ENCODE peak calls at places on chromosomes 1 and 21, in eight cellular contexts. G, O, N, Z, X, D, M and Q are unnamed samples.

GRCh38 chr1:165501975-165502358 is 41.8 kb upstream of the LRRC52 start:
- DNase-seq in O (no peak), Z (no peak), G (no peak), M (no peak), N (no peak), X (no peak), D (no peak), Q (no peak)

GRCh38 chr1:228830185-228830953 is 95.1 kb downstream of the RHOU start:
- DNase-seq in G (no peak), O (no peak), D (no peak), M (no peak), Z (peak), X (peak), N (no peak), Q (no peak)

GRCh38 chr1:56566994-56567393 is 12.4 kb downstream of the PLPP3 start:
- DNase-seq in Z (no peak), M (no peak), N (no peak), X (no peak), O (no peak), D (no peak), G (no peak), Q (no peak)

GRCh38 chr1:205306929-205307566 is 14.5 kb downstream of the NUAK2 start:
- DNase-seq in G (no peak), Z (no peak), M (no peak), D (no peak), X (no peak), N (no peak), O (no peak), Q (no peak)

GRCh38 chr21:36693144-36694040 is 5.5 kb upstream of the SIM2 start:
- DNase-seq in Z (no peak), M (no peak), X (no peak), D (no peak), O (no peak), G (no peak), N (no peak), Q (no peak)

GRCh38 chr1:4725416-4725815 is 71.0 kb downstream of the AJAP1 start:
- DNase-seq in X (no peak), Z (no peak), D (no peak), O (no peak), N (no peak), M (no peak), G (no peak), Q (no peak)

GRCh38 chr1:59045137-59045536 is 251.8 kb upstream of the FGGY start:
- DNase-seq in Z (no peak), G (no peak), O (no peak), N (no peak), X (no peak), M (no peak), D (no peak), Q (no peak)

GRCh38 chr1:60872690-60873089 is 209.7 kb upstream of the NFIA start:
- DNase-seq in Z (no peak), N (peak), O (no peak), G (no peak), M (no peak), D (no peak), X (no peak), Q (no peak)

GRCh38 chr21:36994501-36995189 is 11.9 kb upstream of the RIPPLY3 start:
- DNase-seq in Z (no peak), M (no peak), N (no peak), X (no peak), G (no peak), D (no peak), O (peak), Q (no peak)

GRCh38 chr1:245177071-245177900 is 22.5 kb downstream of the KIF26B start:
- DNase-seq in D (no peak), G (peak), Z (no peak), X (no peak), N (no peak), O (no peak), M (no peak), Q (no peak)

GRCh38 chr1:72282271-72282656 is at the start of gene NEGR1:
- DNase-seq in M (peak), X (no peak), Z (peak), O (peak), G (no peak), D (peak), N (peak), Q (no peak)

GRCh38 chr1:206469933-206470691 is at the start of gene IKBKE:
- DNase-seq in M (peak), Z (no peak), D (no peak), X (no peak), O (peak), G (peak), N (peak), Q (no peak)

GRCh38 chr1:97332716-97333115 is 588.1 kb downstream of the DPYD start:
- DNase-seq in D (no peak), M (no peak), O (no peak), G (no peak), Z (no peak), X (no peak), N (peak), Q (no peak)

GRCh38 chr1:69475021-69475420 is 92.7 kb upstream of the LRRC7 start:
- DNase-seq in G (no peak), D (no peak), M (no peak), X (no peak), N (no peak), O (no peak), Z (no peak), Q (no peak)

GRCh38 chr1:83910461-83910860 is 88.5 kb downstream of the TTLL7 start:
- DNase-seq in M (no peak), X (no peak), G (no peak), N (peak), D (no peak), Z (no peak), O (no peak), Q (no peak)